ENCODE peak calls at places on chromosomes 6 and 20, in five cellular contexts. G is MM.1S, H is PC-3, U is MCF 10A, O is GM20000. K is an unnamed sample.

GRCh38 chr6:149273318-149273717 is 44.2 kb upstream of the TAB2 start:
- DNase-seq in G (peak; percentile 18), H (no peak), U (no peak), O (no peak), K (peak; percentile 41)

GRCh38 chr20:32149566-32150170 is 40.2 kb downstream of the TM9SF4 start:
- DNase-seq in H (no peak), O (no peak), U (no peak), G (no peak), K (no peak)

GRCh38 chr20:48971956-48972355 is 50.4 kb downstream of the ARFGEF2 start:
- DNase-seq in O (no peak), U (no peak), H (no peak), G (no peak), K (no peak)

GRCh38 chr6:119608994-119609393 is 259.4 kb upstream of the MAN1A1 start:
- DNase-seq in U (no peak), O (no peak), H (no peak), G (no peak), K (no peak)

GRCh38 chr6:49713346-49713745 is at the start of gene CRISP2:
- DNase-seq in H (no peak), O (no peak), G (no peak), U (no peak), K (no peak)

GRCh38 chr20:62321521-62321948 is 18.7 kb downstream of the ADRM1 start:
- DNase-seq in H (peak; percentile 27), G (no peak), U (peak; percentile 53), O (peak; percentile 75), K (no peak)

GRCh38 chr20:12199703-12200102 is 282.0 kb downstream of the BTBD3 start:
- DNase-seq in H (no peak), O (no peak), U (no peak), G (no peak), K (no peak)

GRCh38 chr6:25414168-25414567 is 135.0 kb downstream of the CARMIL1 start:
- DNase-seq in G (no peak), H (peak; percentile 14), U (no peak), O (no peak), K (no peak)

GRCh38 chr6:39302669-39303424 is 11.4 kb downstream of the KCNK17 start:
- DNase-seq in O (peak; percentile 91), G (peak; percentile 77), H (peak; percentile 86), U (peak; percentile 82), K (peak; percentile 91)

GRCh38 chr6:39881851-39882566 is 52.3 kb downstream of the MOCS1 start:
- DNase-seq in U (no peak), O (no peak), G (no peak), H (no peak), K (no peak)

GRCh38 chr6:54847799-54848597 is 1.4 kb downstream of the FAM83B start:
- DNase-seq in U (peak; percentile 96), O (no peak), H (peak; percentile 94), G (no peak), K (no peak)

GRCh38 chr20:19419420-19419819 is 207.0 kb downstream of the SLC24A3 start:
- DNase-seq in H (no peak), G (no peak), U (no peak), O (no peak), K (no peak)

GRCh38 chr6:20810732-20811111 is 276.5 kb downstream of the CDKAL1 start:
- DNase-seq in O (no peak), H (no peak), G (no peak), U (no peak), K (no peak)

GRCh38 chr6:139133733-139134360 is 1.0 kb upstream of the HECA start:
- DNase-seq in O (no peak), G (peak; percentile 18), H (no peak), U (no peak), K (no peak)

GRCh38 chr6:106886444-106886843 is 88.1 kb downstream of the CD24 start:
- DNase-seq in U (no peak), O (no peak), G (no peak), H (no peak), K (no peak)

GRCh38 chr20:9262653-9263194 is 193.8 kb downstream of the PLCB4 start:
- DNase-seq in O (no peak), G (no peak), U (no peak), H (no peak), K (no peak)

GRCh38 chr6:112337209-112337638 is 9.9 kb upstream of the RFPL4B start:
- DNase-seq in U (peak; percentile 77), O (no peak), G (no peak), H (peak; percentile 72), K (no peak)
- TF ChIP-seq CTCF in U (peak; percentile 70), O (no peak), G (peak; percentile 45), H (peak; percentile 71), K (peak; percentile 17)

DNA sequence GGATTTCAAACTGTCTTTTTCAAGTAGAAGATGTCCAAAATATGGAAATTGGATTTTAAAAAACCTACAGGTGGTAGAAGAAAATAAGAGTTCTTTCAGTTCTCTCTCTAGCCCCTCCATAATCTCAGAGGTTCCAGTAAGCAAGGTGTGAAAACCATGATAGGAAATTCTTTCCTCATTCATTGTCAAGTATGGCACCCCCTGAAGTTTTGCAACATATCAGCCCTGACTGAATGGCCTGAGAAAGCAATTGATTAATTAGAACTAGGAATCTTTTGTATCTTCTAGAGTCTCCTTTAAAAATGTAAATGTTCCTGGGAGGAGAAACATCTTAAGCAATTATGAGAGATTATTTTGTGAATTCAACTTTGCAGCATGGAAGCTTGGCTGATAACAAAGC is 198.7 kb upstream of the STXBP5 start:
- DNase-seq in O (no peak), H (no peak), U (no peak), G (no peak), K (no peak)
- TF ChIP-seq CTCF in O (no peak), H (peak; percentile 45), U (no peak), G (no peak), K (no peak)

DNA sequence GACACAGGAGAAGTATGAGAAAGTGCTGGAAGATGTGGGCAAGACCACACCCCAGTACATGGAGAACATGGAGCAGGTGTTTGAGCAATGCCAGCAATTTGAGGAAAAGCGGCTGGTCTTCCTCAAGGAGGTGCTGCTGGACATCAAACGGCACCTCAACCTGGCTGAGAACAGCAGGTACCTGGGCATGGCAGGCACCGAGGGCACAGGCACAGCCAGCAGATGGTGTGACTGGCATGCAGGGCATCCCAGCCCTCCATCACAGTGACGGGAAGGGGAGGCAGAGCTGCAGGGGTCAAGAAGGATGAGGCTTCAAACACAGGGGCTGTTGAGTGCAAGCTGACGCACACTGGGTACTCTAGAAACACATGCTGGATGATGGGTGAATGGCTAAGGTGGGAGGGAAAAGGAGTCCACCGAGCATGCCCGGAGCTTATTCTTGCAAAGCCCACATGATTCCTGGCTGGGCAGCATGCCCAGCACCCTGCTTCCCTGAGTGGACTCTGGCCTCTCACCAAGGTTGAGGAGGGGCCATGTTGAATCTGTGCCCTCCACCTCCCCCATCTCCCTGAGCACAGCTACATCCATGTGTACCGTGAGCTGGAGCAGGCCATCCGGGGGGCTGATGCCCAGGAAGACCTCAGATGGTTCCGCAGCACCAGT is 26.3 kb downstream of the SPDEF start:
- DNase-seq in U (peak; percentile 53), H (peak; percentile 53), G (no peak), O (no peak), K (peak; percentile 42)
- TF ChIP-seq CTCF in U (no peak), H (peak; percentile 55), G (no peak), O (no peak), K (no peak)

DNA sequence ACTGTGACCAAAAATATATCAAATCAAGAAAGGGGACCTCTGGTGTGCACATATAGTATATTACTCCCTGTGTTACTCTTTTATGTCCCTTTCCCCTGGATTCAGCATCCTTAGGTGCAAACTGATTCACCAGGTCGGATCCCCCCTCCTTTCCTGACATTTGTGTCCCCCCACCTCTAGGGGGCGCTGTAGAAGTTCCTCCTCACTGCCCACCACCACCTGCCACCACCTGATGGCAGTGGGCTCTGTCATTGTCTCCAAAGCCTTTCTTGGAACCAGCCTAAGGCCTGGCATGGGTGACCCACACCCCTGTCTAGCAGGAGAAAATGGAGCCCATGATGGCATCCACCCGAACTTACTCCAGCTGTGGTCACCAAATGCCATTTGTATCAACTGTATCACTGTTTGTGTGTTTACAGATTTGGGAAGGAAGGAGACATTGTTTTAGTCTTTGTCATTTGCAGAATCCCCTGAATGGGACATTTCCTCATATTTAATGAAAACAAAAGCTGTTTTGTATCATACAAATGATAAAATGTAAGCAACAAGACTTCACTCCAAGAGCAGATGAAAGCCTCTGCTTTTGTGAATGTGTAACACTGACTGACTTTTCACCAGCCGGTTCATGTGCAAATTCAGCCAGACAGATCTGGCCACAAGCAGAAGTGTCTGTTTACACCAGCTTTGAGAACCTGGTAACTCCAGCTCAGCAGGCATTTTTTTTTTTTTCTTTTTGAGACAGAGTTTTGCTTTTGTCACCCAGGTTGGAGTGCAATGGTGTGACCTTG is 66.2 kb downstream of the ARMC2 start:
- DNase-seq in H (peak; percentile 31), G (no peak), U (peak; percentile 29), O (peak; percentile 24), K (no peak)
- TF ChIP-seq CTCF in H (peak; percentile 83), G (peak; percentile 79), U (peak; percentile 53), O (peak; percentile 50), K (peak; percentile 36)

GRCh38 chr20:50165687-50166554 is 12.4 kb upstream of the PEDS1 start:
- DNase-seq in H (peak; percentile 100), G (peak; percentile 28), O (peak; percentile 88), U (peak; percentile 100), K (peak; percentile 98)
- TF ChIP-seq CTCF in H (peak; percentile 15), G (no peak), O (no peak), U (no peak), K (no peak)